ENCODE peak calls at places on chromosomes 16 and 17, in six cellular contexts. P is heart left ventricle, Q is kidney, R is neural crest cell, G is astrocyte of the spinal cord, O is endothelial cell. E is an unnamed sample.

GRCh38 chr17:2949469-2950044 is 113.8 kb downstream of the OR1D5 start:
- DNase-seq in R (no peak), P (no peak), Q (no peak), G (peak), O (no peak), E (no peak)

GRCh38 chr17:35709874-35710273 is 21.6 kb upstream of the RASL10B start:
- DNase-seq in G (peak), Q (no peak), P (no peak), O (no peak), R (no peak), E (no peak)

GRCh38 chr16:61131447-61131846 is 904.8 kb downstream of the CDH8 start:
- DNase-seq in G (no peak), O (no peak), Q (no peak), R (no peak), P (no peak), E (no peak)

GRCh38 chr17:40326832-40327199 is 17.8 kb downstream of the RARA start:
- DNase-seq in O (no peak), P (peak), R (no peak), Q (no peak), G (no peak), E (no peak)

GRCh38 chr16:86917471-86918365 is 339.4 kb downstream of the FOXL1 start:
- DNase-seq in G (no peak), P (no peak), R (no peak), Q (no peak), O (no peak), E (no peak)

GRCh38 chr16:72788269-72788809 is 259.6 kb downstream of the ZFHX3 start:
- DNase-seq in P (no peak), R (no peak), G (no peak), Q (no peak), O (no peak), E (no peak)

GRCh38 chr16:89360760-89361435 is 129.5 kb downstream of the ANKRD11 start:
- DNase-seq in O (no peak), P (no peak), Q (peak), R (no peak), G (no peak), E (no peak)

GRCh38 chr17:63696381-63696961 is 3.5 kb downstream of the LIMD2 start:
- DNase-seq in Q (peak), G (peak), P (no peak), R (no peak), O (peak), E (no peak)

GRCh38 chr16:47884131-47884725 is 271.6 kb downstream of the ABCC12 start:
- DNase-seq in R (no peak), P (no peak), Q (no peak), O (no peak), G (peak), E (no peak)

GRCh38 chr17:74008196-74008595 is 195.3 kb upstream of the RPL38 start:
- DNase-seq in O (peak), R (peak), G (no peak), P (no peak), Q (no peak), E (no peak)

GRCh38 chr16:6016530-6017184 is 919.1 kb upstream of the EEF2KMT start:
- DNase-seq in G (peak), R (no peak), O (peak), Q (no peak), P (no peak), E (no peak)

GRCh38 chr16:3321802-3322201 is 16.5 kb downstream of the ZNF75A start:
- DNase-seq in P (no peak), Q (no peak), R (no peak), G (no peak), O (no peak), E (no peak)

GRCh38 chr17:6556121-6557039 is at the start of gene PITPNM3:
- DNase-seq in G (no peak), O (peak), R (no peak), P (no peak), Q (no peak), E (peak)

GRCh38 chr16:70684146-70685060 is 1.4 kb downstream of the MTSS2 start:
- DNase-seq in G (no peak), O (no peak), Q (peak), R (no peak), P (peak), E (no peak)

GRCh38 chr17:12680407-12680897 is 14.8 kb downstream of the MYOCD start:
- DNase-seq in R (no peak), P (no peak), G (no peak), Q (no peak), O (no peak), E (no peak)

GRCh38 chr16:84548971-84549844 is 44.7 kb upstream of the MEAK7 start:
- DNase-seq in R (no peak), P (no peak), O (peak), G (no peak), Q (peak), E (no peak)

GRCh38 chr17:45200701-45201100 is 21.0 kb upstream of the FMNL1 start:
- DNase-seq in Q (no peak), R (no peak), P (no peak), O (no peak), G (no peak), E (no peak)

GRCh38 chr17:50522766-50523165 is 9.8 kb upstream of the EPN3 start:
- DNase-seq in R (no peak), O (no peak), P (no peak), G (no peak), Q (no peak), E (no peak)

GRCh38 chr17:74089869-74090464 is 113.5 kb upstream of the RPL38 start:
- DNase-seq in O (peak), P (no peak), R (peak), G (peak), Q (no peak), E (peak)

GRCh38 chr16:53982631-53983042 is 278.7 kb downstream of the FTO start:
- DNase-seq in P (no peak), O (no peak), G (no peak), Q (no peak), R (no peak), E (no peak)

GRCh38 chr16:73068546-73069401 is 20.8 kb upstream of the ZFHX3 start:
- DNase-seq in G (peak), R (no peak), P (peak), Q (peak), O (no peak), E (no peak)

GRCh38 chr17:21815352-21816063 is 123.2 kb downstream of the KCNJ18 start:
- DNase-seq in Q (peak), G (no peak), R (no peak), O (no peak), P (no peak), E (no peak)

GRCh38 chr16:987846-988245 is 6.3 kb downstream of the SOX8 start:
- DNase-seq in G (no peak), R (no peak), P (no peak), O (no peak), Q (no peak), E (no peak)

GRCh38 chr17:42153919-42154491 is 784 bp downstream of the RAB5C start:
- DNase-seq in O (no peak), Q (no peak), P (no peak), R (no peak), G (peak), E (no peak)

GRCh38 chr16:84105948-84106740 is 10.6 kb downstream of the MBTPS1 start:
- DNase-seq in Q (no peak), G (no peak), R (no peak), O (no peak), P (no peak), E (no peak)

GRCh38 chr17:3798273-3799180 is 2.5 kb downstream of the ITGAE start:
- DNase-seq in R (no peak), Q (no peak), G (no peak), O (no peak), P (no peak), E (no peak)

GRCh38 chr17:45274033-45274432 is 12.1 kb upstream of the SPATA32 start:
- DNase-seq in Q (peak), O (no peak), P (no peak), R (no peak), G (no peak), E (no peak)

GRCh38 chr17:47739150-47739549 is 6.1 kb downstream of the TBX21 start:
- DNase-seq in G (no peak), Q (no peak), R (no peak), O (no peak), P (no peak), E (no peak)

GRCh38 chr17:75647061-75647460 is 13.8 kb downstream of the SMIM5 start:
- DNase-seq in G (no peak), P (no peak), R (no peak), Q (peak), O (no peak), E (no peak)

GRCh38 chr16:3509470-3509928 is 8.7 kb downstream of the CLUAP1 start:
- DNase-seq in O (no peak), R (no peak), Q (peak), P (no peak), G (peak), E (no peak)

GRCh38 chr16:50368410-50369132 is at the start of gene BRD7:
- DNase-seq in O (peak), R (peak), Q (peak), P (peak), G (peak), E (peak)

GRCh38 chr17:69506489-69506888 is 92.0 kb downstream of the MAP2K6 start:
- DNase-seq in Q (no peak), R (no peak), P (no peak), G (no peak), O (no peak), E (no peak)
- TF ChIP-seq CTCF in Q (peak), R (peak), P (no peak), G (peak), O (peak), E (peak)

GRCh38 chr16:49121636-49122035 is 160.0 kb downstream of the CBLN1 start:
- DNase-seq in R (no peak), Q (no peak), O (no peak), P (no peak), G (no peak), E (no peak)

GRCh38 chr16:49115956-49116355 is 165.7 kb downstream of the CBLN1 start:
- DNase-seq in O (no peak), P (no peak), Q (no peak), R (no peak), G (no peak), E (no peak)

GRCh38 chr16:49116873-49117272 is 164.8 kb downstream of the CBLN1 start:
- DNase-seq in G (no peak), O (no peak), Q (no peak), P (no peak), R (no peak), E (no peak)

GRCh38 chr16:49120631-49121030 is 161.0 kb downstream of the CBLN1 start:
- DNase-seq in G (no peak), R (no peak), O (no peak), P (no peak), Q (no peak), E (no peak)
- TF ChIP-seq CTCF in G (no peak), R (no peak), O (no peak), P (no peak), Q (no peak), E (no peak)

DNA sequence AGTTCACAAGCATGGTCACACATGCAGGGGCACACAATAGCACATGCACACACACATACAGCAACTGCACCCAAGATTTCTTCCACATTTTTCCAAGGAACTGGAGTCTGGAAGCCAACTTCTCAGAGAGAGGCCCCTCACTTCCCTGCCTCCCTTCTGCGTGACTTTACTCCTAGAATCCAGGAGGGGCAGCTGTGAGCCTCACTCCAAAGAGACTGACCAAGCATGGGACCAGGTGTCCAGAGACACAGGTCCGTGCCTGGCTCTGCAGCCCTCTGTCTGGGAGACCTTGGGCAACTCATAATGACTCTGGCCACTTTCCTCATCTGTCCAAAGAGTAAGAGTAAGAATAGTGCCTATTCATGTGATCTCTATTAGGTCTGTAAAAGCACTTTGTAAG is 104.7 kb upstream of the TMEM132E start:
- DNase-seq in P (no peak), Q (no peak), G (no peak), R (no peak), O (no peak), E (no peak)
- TF ChIP-seq CTCF in P (no peak), Q (no peak), G (no peak), R (no peak), O (peak), E (peak)

DNA sequence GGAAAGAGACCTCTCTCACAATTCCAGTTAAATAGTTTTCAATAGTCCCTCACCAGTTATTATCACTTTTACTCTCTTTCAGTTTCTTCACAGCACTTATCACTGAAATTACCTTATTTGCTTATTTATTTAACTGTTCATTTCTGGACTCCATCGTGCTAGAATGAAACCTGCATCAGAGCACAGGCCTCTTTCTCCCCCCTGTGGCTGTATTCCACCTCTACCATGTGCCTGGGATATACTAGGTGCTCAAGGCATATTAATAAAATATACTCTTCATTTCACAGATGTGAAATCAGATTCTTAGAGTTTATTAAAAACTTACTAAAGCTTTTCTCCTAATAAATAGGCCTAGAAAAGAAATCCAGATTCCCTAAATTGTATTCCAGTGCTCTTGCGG is 308.9 kb upstream of the MON1B start:
- DNase-seq in P (no peak), R (no peak), Q (no peak), O (no peak), G (no peak), E (no peak)
- TF ChIP-seq CTCF in P (no peak), R (no peak), Q (no peak), O (no peak), G (no peak), E (no peak)

DNA sequence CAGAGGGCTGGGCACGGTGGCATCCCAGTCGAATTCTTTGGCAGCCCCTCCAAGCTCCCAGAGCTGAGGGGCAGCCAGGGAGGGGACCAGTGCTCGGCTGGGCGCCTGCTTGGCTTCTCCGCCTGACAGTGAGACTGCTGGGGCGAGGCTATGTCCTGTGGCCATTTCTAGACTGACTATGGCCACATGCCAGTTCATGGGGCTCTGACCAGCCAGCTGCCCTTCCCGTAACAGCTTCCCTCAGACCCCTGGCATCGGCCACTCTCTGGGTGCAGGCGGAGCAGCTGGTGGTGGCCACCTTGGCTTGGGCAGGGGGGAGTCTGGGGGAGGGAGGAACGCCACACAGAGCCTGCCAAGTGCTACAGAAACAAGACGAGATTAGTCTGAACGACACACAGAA is 34.7 kb downstream of the TBC1D16 start:
- DNase-seq in R (no peak), G (no peak), P (no peak), Q (peak), O (no peak), E (no peak)
- TF ChIP-seq CTCF in R (no peak), G (no peak), P (no peak), Q (no peak), O (no peak), E (no peak)